ENCODE peak calls at places on chromosome 2, in four cellular contexts. S is HepG2, A is AG04449, B is cardiac muscle cell. E is an unnamed sample.

GRCh38 chr2:149036507-149037293 is 1.8 kb upstream of the LYPD6B start:
- DNase-seq in S (no peak), A (no peak), B (no peak), E (no peak)

GRCh38 chr2:6957910-6958615 is 40.9 kb downstream of the RNF144A start:
- DNase-seq in B (no peak), S (no peak), A (no peak), E (peak)

GRCh38 chr2:68045337-68045736 is 17.5 kb downstream of the C1D start:
- DNase-seq in B (no peak), A (no peak), S (no peak), E (no peak)

GRCh38 chr2:101630224-101630949 is 67.1 kb upstream of the MAP4K4 start:
- DNase-seq in B (no peak), A (no peak), S (peak), E (no peak)

GRCh38 chr2:205902041-205902898 is 183.7 kb downstream of the INO80D start:
- DNase-seq in B (peak), A (no peak), S (peak), E (peak)

GRCh38 chr2:231212329-231212845 is 14.0 kb downstream of the ARMC9 start:
- DNase-seq in S (no peak), A (no peak), B (no peak), E (no peak)

GRCh38 chr2:66696856-66697255 is 261.9 kb downstream of the MEIS1 start:
- DNase-seq in B (no peak), A (no peak), S (no peak), E (no peak)

GRCh38 chr2:156653670-156654069 is 217.5 kb downstream of the GPD2 start:
- DNase-seq in A (no peak), S (no peak), B (no peak), E (no peak)

GRCh38 chr2:230901006-230901405 is 24.0 kb downstream of the GPR55 start:
- DNase-seq in S (no peak), B (no peak), A (no peak), E (no peak)

GRCh38 chr2:96930351-96931015 is 55.9 kb downstream of the FAM178B start:
- DNase-seq in S (no peak), A (no peak), B (no peak), E (no peak)

GRCh38 chr2:105755895-105756294 is 11.2 kb downstream of the NCK2 start:
- DNase-seq in B (no peak), S (no peak), A (no peak), E (no peak)

GRCh38 chr2:96699621-96700020 is 40.2 kb downstream of the LMAN2L start:
- DNase-seq in B (no peak), S (no peak), A (no peak), E (no peak)

GRCh38 chr2:103860016-103860415 is 993.9 kb upstream of the POU3F3 start:
- DNase-seq in A (no peak), B (no peak), S (no peak), E (no peak)

GRCh38 chr2:105761931-105762515 is 17.3 kb downstream of the NCK2 start:
- DNase-seq in S (no peak), A (no peak), B (peak), E (no peak)

GRCh38 chr2:64322433-64322832 is 131.5 kb upstream of the LGALSL start:
- DNase-seq in S (no peak), B (no peak), A (no peak), E (no peak)

GRCh38 chr2:64263315-64263714 is 119.1 kb upstream of the PELI1 start:
- DNase-seq in A (no peak), S (no peak), B (peak), E (no peak)

GRCh38 chr2:132400169-132400900 is 16.3 kb upstream of the GPR39 start:
- DNase-seq in B (peak), S (no peak), A (no peak), E (no peak)
- TF ChIP-seq CTCF in B (peak), S (no peak), A (no peak), E (no peak)

GRCh38 chr2:233448565-233448964 is 94.3 kb downstream of the DGKD start:
- DNase-seq in A (no peak), S (peak), B (no peak), E (no peak)

GRCh38 chr2:233447506-233448219 is 93.4 kb downstream of the DGKD start:
- DNase-seq in B (no peak), S (no peak), A (no peak), E (peak)

GRCh38 chr2:233446616-233447305 is 92.5 kb downstream of the DGKD start:
- DNase-seq in B (no peak), A (no peak), S (no peak), E (no peak)

GRCh38 chr2:233449071-233449901 is 95.0 kb downstream of the DGKD start:
- DNase-seq in B (peak), S (no peak), A (no peak), E (peak)

GRCh38 chr2:233448220-233448559 is 93.9 kb downstream of the DGKD start:
- DNase-seq in A (no peak), B (peak), S (peak), E (peak)
- TF ChIP-seq CTCF in A (peak), B (peak), S (peak), E (no peak)

GRCh38 chr2:39228413-39229209 is 15.2 kb downstream of the CDKL4 start:
- DNase-seq in S (peak), B (peak), A (no peak), E (no peak)
- TF ChIP-seq CTCF in S (no peak), B (no peak), A (no peak), E (peak)

GRCh38 chr2:221571391-221572179 is 519 bp downstream of the EPHA4 start:
- DNase-seq in S (no peak), A (no peak), B (peak), E (peak)

GRCh38 chr2:221572821-221573429 is 821 bp upstream of the EPHA4 start:
- DNase-seq in A (no peak), S (no peak), B (peak), E (no peak)

GRCh38 chr2:221571108-221571390 is 1.1 kb downstream of the EPHA4 start:
- DNase-seq in A (no peak), S (no peak), B (peak), E (peak)

GRCh38 chr2:221573430-221574230 is 1.5 kb upstream of the EPHA4 start:
- DNase-seq in S (peak), B (peak), A (no peak), E (peak)

DNA sequence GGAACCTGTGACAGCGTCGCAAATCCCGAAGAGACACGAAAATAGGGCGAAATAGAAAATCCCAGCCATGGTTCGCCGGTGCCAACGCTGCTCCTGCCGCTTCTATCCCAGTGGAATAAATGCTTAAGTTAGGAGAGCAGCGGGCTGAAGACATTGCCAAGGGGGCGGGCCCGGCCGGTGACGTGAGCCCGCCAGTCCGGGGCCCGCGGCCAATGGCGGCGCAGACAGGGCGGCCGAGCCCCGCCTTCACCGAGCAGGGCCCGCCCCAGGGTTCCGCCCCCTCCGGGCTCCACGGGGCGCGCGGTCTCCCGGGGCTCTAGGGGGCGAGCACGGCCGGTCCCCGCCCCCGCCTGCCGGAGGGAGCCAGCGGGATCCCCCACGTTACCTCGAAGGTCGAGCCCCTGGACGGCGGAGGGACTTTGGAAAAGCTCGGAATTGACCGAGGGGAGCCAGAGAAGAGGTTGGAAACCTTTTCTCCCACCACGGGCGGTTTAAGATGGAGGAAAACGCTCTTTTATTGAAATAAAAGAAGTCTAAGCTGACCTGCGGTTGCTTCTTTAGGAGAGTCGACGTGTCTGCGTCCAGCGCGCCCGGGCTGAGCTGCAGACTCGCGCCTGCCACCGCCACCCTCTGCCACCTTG is at the start of gene EPHA4:
- DNase-seq in S (no peak), B (peak), A (no peak), E (peak)
- TF ChIP-seq CTCF in S (no peak), B (peak), A (peak), E (no peak)

GRCh38 chr2:10057231-10058107 is 14.1 kb downstream of the KLF11 start:
- DNase-seq in A (no peak), B (peak), S (peak), E (peak)
- TF ChIP-seq CTCF in A (no peak), B (no peak), S (no peak), E (no peak)

GRCh38 chr2:83901322-83901721 is 557.8 kb downstream of the SUCLG1 start:
- DNase-seq in A (no peak), S (no peak), B (no peak), E (no peak)
- TF ChIP-seq CTCF in A (no peak), S (no peak), B (no peak), E (no peak)